ENCODE peak calls at places on chromosomes 3 and 15, in four cellular contexts. One of them, this sample, is unnamed.
A peak's percentile ranks its signal among the peaks of the same experiment; 100 is the strongest.

GRCh38 chr3:106678657-106679390 is 698.4 kb upstream of the CCDC54 start:
- DNase-seq in lower lobe of right lung: no peak
- DNase-seq in brain microvascular endothelial cell: no peak
- DNase-seq in upper lobe of right lung: no peak
- DNase-seq in this sample: no peak

GRCh38 chr3:53675942-53676341 is 170.3 kb downstream of the CHDH start:
- DNase-seq in lower lobe of right lung: no peak
- DNase-seq in brain microvascular endothelial cell: no peak
- DNase-seq in upper lobe of right lung: no peak
- DNase-seq in this sample: no peak

GRCh38 chr15:38440353-38441129 is 13.4 kb upstream of the FAM98B start:
- DNase-seq in lower lobe of right lung: peak; percentile 49
- DNase-seq in brain microvascular endothelial cell: peak; percentile 17
- DNase-seq in upper lobe of right lung: no peak
- DNase-seq in this sample: peak; percentile 84

GRCh38 chr3:110526732-110527727 is 544.6 kb upstream of the NECTIN3 start:
- DNase-seq in lower lobe of right lung: no peak
- DNase-seq in brain microvascular endothelial cell: peak; percentile 94
- DNase-seq in upper lobe of right lung: no peak
- DNase-seq in this sample: no peak

GRCh38 chr3:157493627-157494550 is 9.3 kb downstream of the VEPH1 start:
- DNase-seq in lower lobe of right lung: no peak
- DNase-seq in brain microvascular endothelial cell: peak; percentile 24
- DNase-seq in upper lobe of right lung: no peak
- DNase-seq in this sample: peak; percentile 44

GRCh38 chr3:60812544-60812943 is 438.7 kb downstream of the FHIT start:
- DNase-seq in lower lobe of right lung: no peak
- DNase-seq in brain microvascular endothelial cell: no peak
- DNase-seq in upper lobe of right lung: no peak
- DNase-seq in this sample: no peak

GRCh38 chr15:50241684-50242450 is 23.7 kb downstream of the HDC start:
- DNase-seq in lower lobe of right lung: no peak
- DNase-seq in brain microvascular endothelial cell: peak; percentile 26
- DNase-seq in upper lobe of right lung: no peak
- DNase-seq in this sample: no peak

GRCh38 chr3:178597388-178597787 is 61.2 kb downstream of the KCNMB2 start:
- DNase-seq in lower lobe of right lung: no peak
- DNase-seq in brain microvascular endothelial cell: no peak
- DNase-seq in upper lobe of right lung: no peak
- DNase-seq in this sample: no peak

GRCh38 chr3:19898725-19899124 is 35.3 kb downstream of the EFHB start:
- DNase-seq in lower lobe of right lung: no peak
- DNase-seq in brain microvascular endothelial cell: peak; percentile 1
- DNase-seq in upper lobe of right lung: no peak
- DNase-seq in this sample: no peak

GRCh38 chr15:29050870-29051269 is 165.1 kb downstream of the APBA2 start:
- DNase-seq in lower lobe of right lung: no peak
- DNase-seq in brain microvascular endothelial cell: peak; percentile 83
- DNase-seq in upper lobe of right lung: peak; percentile 28
- DNase-seq in this sample: peak; percentile 52

GRCh38 chr3:99559196-99559595 is 79.2 kb upstream of the COL8A1 start:
- DNase-seq in lower lobe of right lung: no peak
- DNase-seq in brain microvascular endothelial cell: no peak
- DNase-seq in upper lobe of right lung: no peak
- DNase-seq in this sample: no peak

GRCh38 chr15:37031198-37031597 is 69.2 kb downstream of the MEIS2 start:
- DNase-seq in lower lobe of right lung: no peak
- DNase-seq in brain microvascular endothelial cell: no peak
- DNase-seq in upper lobe of right lung: no peak
- DNase-seq in this sample: peak; percentile 87

GRCh38 chr3:183287301-183287971 is 34.4 kb downstream of the B3GNT5 start:
- DNase-seq in lower lobe of right lung: no peak
- DNase-seq in brain microvascular endothelial cell: peak; percentile 89
- DNase-seq in upper lobe of right lung: no peak
- DNase-seq in this sample: peak; percentile 98

GRCh38 chr3:30924763-30925162 is 30.3 kb upstream of the GADL1 start:
- DNase-seq in lower lobe of right lung: no peak
- DNase-seq in brain microvascular endothelial cell: peak; percentile 22
- DNase-seq in upper lobe of right lung: no peak
- DNase-seq in this sample: no peak

GRCh38 chr3:65811917-65812316 is 226.8 kb downstream of the MAGI1 start:
- DNase-seq in lower lobe of right lung: no peak
- DNase-seq in brain microvascular endothelial cell: peak; percentile 34
- DNase-seq in upper lobe of right lung: no peak
- DNase-seq in this sample: no peak

GRCh38 chr15:36558921-36559320 is 20.5 kb upstream of the CDIN1 start:
- DNase-seq in lower lobe of right lung: no peak
- DNase-seq in brain microvascular endothelial cell: no peak
- DNase-seq in upper lobe of right lung: no peak
- DNase-seq in this sample: no peak

GRCh38 chr3:13012228-13012691 is 61.0 kb downstream of the IQSEC1 start:
- DNase-seq in lower lobe of right lung: peak; percentile 90
- DNase-seq in brain microvascular endothelial cell: no peak
- DNase-seq in upper lobe of right lung: peak; percentile 89
- DNase-seq in this sample: peak; percentile 42

GRCh38 chr15:50907866-50908208 is 646 bp upstream of the AP4E1 start:
- DNase-seq in lower lobe of right lung: no peak
- DNase-seq in brain microvascular endothelial cell: no peak
- DNase-seq in upper lobe of right lung: no peak
- DNase-seq in this sample: peak; percentile 46

GRCh38 chr3:146222204-146223046 is 28.5 kb downstream of the PLSCR4 start:
- DNase-seq in lower lobe of right lung: no peak
- DNase-seq in brain microvascular endothelial cell: peak; percentile 62
- DNase-seq in upper lobe of right lung: no peak
- DNase-seq in this sample: no peak

GRCh38 chr15:40821195-40821594 is 7.3 kb downstream of the PPP1R14D start:
- DNase-seq in lower lobe of right lung: no peak
- DNase-seq in brain microvascular endothelial cell: no peak
- DNase-seq in upper lobe of right lung: no peak
- DNase-seq in this sample: no peak

GRCh38 chr15:59656935-59657634 is at the start of gene GTF2A2:
- DNase-seq in lower lobe of right lung: peak; percentile 97
- DNase-seq in brain microvascular endothelial cell: peak; percentile 92
- DNase-seq in upper lobe of right lung: peak; percentile 98
- DNase-seq in this sample: peak; percentile 97

GRCh38 chr3:156206157-156206556 is 85.8 kb downstream of the KCNAB1 start:
- DNase-seq in lower lobe of right lung: no peak
- DNase-seq in brain microvascular endothelial cell: no peak
- DNase-seq in upper lobe of right lung: no peak
- DNase-seq in this sample: no peak

GRCh38 chr3:159619341-159619885 is 369.2 kb upstream of the IL12A start:
- DNase-seq in lower lobe of right lung: no peak
- DNase-seq in brain microvascular endothelial cell: peak; percentile 33
- DNase-seq in upper lobe of right lung: no peak
- DNase-seq in this sample: peak; percentile 10

GRCh38 chr3:126867526-126868200 is 115.3 kb upstream of the PLXNA1 start:
- DNase-seq in lower lobe of right lung: no peak
- DNase-seq in brain microvascular endothelial cell: no peak
- DNase-seq in upper lobe of right lung: no peak
- DNase-seq in this sample: no peak

GRCh38 chr3:128426128-128426921 is 40.4 kb downstream of the DNAJB8 start:
- DNase-seq in lower lobe of right lung: peak; percentile 64
- DNase-seq in brain microvascular endothelial cell: no peak
- DNase-seq in upper lobe of right lung: peak; percentile 78
- DNase-seq in this sample: peak; percentile 37

GRCh38 chr3:48716508-48716981 is 476 bp downstream of the IP6K2 start:
- DNase-seq in lower lobe of right lung: no peak
- DNase-seq in brain microvascular endothelial cell: no peak
- DNase-seq in upper lobe of right lung: no peak
- DNase-seq in this sample: no peak

GRCh38 chr15:60582370-60583036 is 103.6 kb upstream of the ICE2 start:
- DNase-seq in lower lobe of right lung: no peak
- DNase-seq in brain microvascular endothelial cell: peak; percentile 57
- DNase-seq in upper lobe of right lung: no peak
- DNase-seq in this sample: no peak

GRCh38 chr15:77402740-77403379 is 17.0 kb downstream of the PEAK1 start:
- DNase-seq in lower lobe of right lung: no peak
- DNase-seq in brain microvascular endothelial cell: peak; percentile 61
- DNase-seq in upper lobe of right lung: no peak
- DNase-seq in this sample: peak; percentile 82

GRCh38 chr15:77541421-77542181 is 91.1 kb downstream of the LINGO1 start:
- DNase-seq in lower lobe of right lung: peak; percentile 67
- DNase-seq in brain microvascular endothelial cell: no peak
- DNase-seq in upper lobe of right lung: no peak
- DNase-seq in this sample: peak; percentile 45

GRCh38 chr15:85333132-85333831 is 47.1 kb upstream of the AKAP13 start:
- DNase-seq in lower lobe of right lung: no peak
- DNase-seq in brain microvascular endothelial cell: peak; percentile 87
- DNase-seq in upper lobe of right lung: no peak
- DNase-seq in this sample: no peak

GRCh38 chr3:147089286-147089685 is 317.1 kb downstream of the ZIC4 start:
- DNase-seq in lower lobe of right lung: no peak
- DNase-seq in brain microvascular endothelial cell: no peak
- DNase-seq in upper lobe of right lung: no peak
- DNase-seq in this sample: no peak

GRCh38 chr3:136995652-136996051 is 37.9 kb downstream of the IL20RB start:
- DNase-seq in lower lobe of right lung: no peak
- DNase-seq in brain microvascular endothelial cell: no peak
- DNase-seq in upper lobe of right lung: no peak
- DNase-seq in this sample: peak; percentile 44

GRCh38 chr3:45677045-45677436 is 12.2 kb upstream of the SACM1L start:
- DNase-seq in lower lobe of right lung: no peak
- DNase-seq in brain microvascular endothelial cell: peak; percentile 34
- DNase-seq in upper lobe of right lung: peak; percentile 70
- DNase-seq in this sample: peak; percentile 77

GRCh38 chr3:107705046-107705445 is 182.3 kb downstream of the BBX start:
- DNase-seq in lower lobe of right lung: no peak
- DNase-seq in brain microvascular endothelial cell: no peak
- DNase-seq in upper lobe of right lung: no peak
- DNase-seq in this sample: no peak

GRCh38 chr3:157136647-157137387 is 23.1 kb downstream of the CCNL1 start:
- DNase-seq in lower lobe of right lung: peak; percentile 51
- DNase-seq in brain microvascular endothelial cell: no peak
- DNase-seq in upper lobe of right lung: no peak
- DNase-seq in this sample: peak; percentile 72

GRCh38 chr3:57726395-57726794 is 29.7 kb upstream of the SLMAP start:
- DNase-seq in lower lobe of right lung: no peak
- DNase-seq in brain microvascular endothelial cell: no peak
- DNase-seq in upper lobe of right lung: no peak
- DNase-seq in this sample: no peak

GRCh38 chr3:3707858-3708768 is 91.1 kb upstream of the LRRN1 start:
- DNase-seq in lower lobe of right lung: no peak
- DNase-seq in brain microvascular endothelial cell: no peak
- DNase-seq in upper lobe of right lung: no peak
- DNase-seq in this sample: no peak

GRCh38 chr3:99674086-99674789 is 35.8 kb downstream of the COL8A1 start:
- DNase-seq in lower lobe of right lung: no peak
- DNase-seq in brain microvascular endothelial cell: peak; percentile 63
- DNase-seq in upper lobe of right lung: no peak
- DNase-seq in this sample: no peak

GRCh38 chr3:155386306-155386705 is 92.8 kb upstream of the STRIT1 start:
- DNase-seq in lower lobe of right lung: no peak
- DNase-seq in brain microvascular endothelial cell: no peak
- DNase-seq in upper lobe of right lung: no peak
- DNase-seq in this sample: no peak

GRCh38 chr3:184570035-184570434 is 8.4 kb downstream of the EPHB3 start:
- DNase-seq in lower lobe of right lung: no peak
- DNase-seq in brain microvascular endothelial cell: no peak
- DNase-seq in upper lobe of right lung: no peak
- DNase-seq in this sample: no peak
- H3K4me3 ChIP-seq in lower lobe of right lung: peak overlapping the region; percentile 62
- H3K4me3 ChIP-seq in brain microvascular endothelial cell: no peak overlapping the region
- H3K4me3 ChIP-seq in upper lobe of right lung: no peak overlapping the region
- H3K4me3 ChIP-seq in this sample: peak overlapping the region; percentile 58

DNA sequence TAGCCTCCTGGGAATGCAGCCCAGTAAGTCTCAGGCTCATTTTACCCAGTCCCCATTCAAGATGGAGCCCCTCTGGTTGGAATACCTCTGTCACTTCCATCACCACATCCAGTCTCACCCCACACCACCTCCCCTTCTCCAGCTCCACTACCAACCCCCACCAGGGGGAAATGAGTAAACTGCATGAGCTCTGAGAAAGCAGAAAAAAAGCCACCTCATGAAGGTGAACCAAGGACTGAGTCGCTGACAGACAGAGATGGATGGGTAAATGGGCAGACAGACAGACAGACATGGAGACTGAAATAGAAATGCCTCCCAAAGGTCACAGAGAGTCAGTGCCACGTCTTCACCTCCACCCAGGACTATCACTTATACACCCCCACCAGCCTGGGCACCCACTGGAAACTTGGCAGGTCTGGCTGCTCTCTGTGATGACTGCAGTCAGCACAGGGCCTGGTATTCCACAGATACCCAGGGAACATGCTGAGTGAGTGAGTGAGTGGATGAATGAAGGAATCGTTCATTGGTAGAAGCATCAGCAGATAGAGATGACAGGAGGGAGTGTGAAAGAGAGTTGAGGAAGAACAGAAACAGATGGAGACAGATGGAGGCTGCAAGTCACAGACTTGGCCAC is 4.9 kb upstream of the LOXL1 start:
- DNase-seq in lower lobe of right lung: peak; percentile 14
- DNase-seq in brain microvascular endothelial cell: no peak
- DNase-seq in upper lobe of right lung: no peak
- DNase-seq in this sample: no peak
- H3K27ac ChIP-seq in lower lobe of right lung: no peak overlapping the region
- H3K27ac ChIP-seq in brain microvascular endothelial cell: no peak overlapping the region
- H3K27ac ChIP-seq in upper lobe of right lung: no peak overlapping the region
- H3K27ac ChIP-seq in this sample: peak overlapping the region; percentile 73

GRCh38 chr15:76286231-76286879 is 24.9 kb downstream of the ETFA start:
- DNase-seq in lower lobe of right lung: no peak
- DNase-seq in brain microvascular endothelial cell: no peak
- DNase-seq in upper lobe of right lung: no peak
- DNase-seq in this sample: no peak

GRCh38 chr15:76289582-76289981 is 21.7 kb downstream of the ETFA start:
- DNase-seq in lower lobe of right lung: no peak
- DNase-seq in brain microvascular endothelial cell: no peak
- DNase-seq in upper lobe of right lung: no peak
- DNase-seq in this sample: peak; percentile 23

GRCh38 chr15:76282451-76282850 is 28.8 kb downstream of the ETFA start:
- DNase-seq in lower lobe of right lung: no peak
- DNase-seq in brain microvascular endothelial cell: no peak
- DNase-seq in upper lobe of right lung: no peak
- DNase-seq in this sample: no peak

GRCh38 chr15:76285241-76285825 is 25.9 kb downstream of the ETFA start:
- DNase-seq in lower lobe of right lung: no peak
- DNase-seq in brain microvascular endothelial cell: peak; percentile 4
- DNase-seq in upper lobe of right lung: no peak
- DNase-seq in this sample: no peak
- TF ChIP-seq CTCF in lower lobe of right lung: no peak
- TF ChIP-seq CTCF in brain microvascular endothelial cell: peak; percentile 71
- TF ChIP-seq CTCF in upper lobe of right lung: peak; percentile 32
- TF ChIP-seq CTCF in this sample: peak; percentile 48

GRCh38 chr3:123335007-123335670 is 113.8 kb downstream of the ADCY5 start:
- DNase-seq in lower lobe of right lung: peak; percentile 10
- DNase-seq in brain microvascular endothelial cell: no peak
- DNase-seq in upper lobe of right lung: peak; percentile 38
- DNase-seq in this sample: no peak
- H3K4me3 ChIP-seq in lower lobe of right lung: no peak overlapping the region
- H3K4me3 ChIP-seq in brain microvascular endothelial cell: no peak overlapping the region
- H3K4me3 ChIP-seq in upper lobe of right lung: no peak overlapping the region
- H3K4me3 ChIP-seq in this sample: no peak overlapping the region